ENCODE peak calls at places on chromosomes 16 and 17, in eight cellular contexts. One of them, this sample, is unnamed.
A peak's percentile ranks its signal among the peaks of the same experiment; 100 is the strongest.

GRCh38 chr17:7443499-7444485 is 1.1 kb upstream of the CHRNB1 start:
- DNase-seq in IMR-90: peak; percentile 75
- DNase-seq in HS-27A: no peak
- DNase-seq in substantia nigra: no peak
- DNase-seq in stimulated activated CD4-positive, alpha-beta T cell treated with anti-CD3 and anti-CD28 coated beads, Interleukin-4, amount 100 ng/mL, for 1 hour: no peak
- DNase-seq in Jurkat, Clone E6-1: no peak
- DNase-seq in NCI-H1105 treated with DMSO at 0.1 percent for 48 hours: no peak
- DNase-seq in NCI-H2171: no peak
- DNase-seq in this sample: no peak

GRCh38 chr17:17813055-17813724 is 23.6 kb downstream of the SREBF1 start:
- DNase-seq in IMR-90: no peak
- DNase-seq in NCI-H2171: no peak
- DNase-seq in Jurkat, Clone E6-1: no peak
- DNase-seq in HS-27A: no peak
- DNase-seq in substantia nigra: no peak
- DNase-seq in stimulated activated CD4-positive, alpha-beta T cell treated with anti-CD3 and anti-CD28 coated beads, Interleukin-4, amount 100 ng/mL, for 1 hour: no peak
- DNase-seq in NCI-H1105 treated with DMSO at 0.1 percent for 48 hours: no peak
- DNase-seq in this sample: no peak

GRCh38 chr17:3260163-3260562 is 38.0 kb downstream of the OR3A1 start:
- DNase-seq in NCI-H1105 treated with DMSO at 0.1 percent for 48 hours: no peak
- DNase-seq in Jurkat, Clone E6-1: no peak
- DNase-seq in HS-27A: no peak
- DNase-seq in NCI-H2171: no peak
- DNase-seq in IMR-90: no peak
- DNase-seq in stimulated activated CD4-positive, alpha-beta T cell treated with anti-CD3 and anti-CD28 coated beads, Interleukin-4, amount 100 ng/mL, for 1 hour: no peak
- DNase-seq in substantia nigra: no peak
- DNase-seq in this sample: no peak

GRCh38 chr17:44922136-44922535 is 6.8 kb upstream of the GFAP start:
- DNase-seq in stimulated activated CD4-positive, alpha-beta T cell treated with anti-CD3 and anti-CD28 coated beads, Interleukin-4, amount 100 ng/mL, for 1 hour: no peak
- DNase-seq in NCI-H1105 treated with DMSO at 0.1 percent for 48 hours: no peak
- DNase-seq in IMR-90: no peak
- DNase-seq in HS-27A: no peak
- DNase-seq in Jurkat, Clone E6-1: no peak
- DNase-seq in NCI-H2171: no peak
- DNase-seq in substantia nigra: no peak
- DNase-seq in this sample: no peak

GRCh38 chr17:19769946-19770652 is 22.0 kb upstream of the ALDH3A1 start:
- DNase-seq in substantia nigra: no peak
- DNase-seq in HS-27A: no peak
- DNase-seq in Jurkat, Clone E6-1: no peak
- DNase-seq in IMR-90: peak; percentile 70
- DNase-seq in NCI-H2171: no peak
- DNase-seq in NCI-H1105 treated with DMSO at 0.1 percent for 48 hours: no peak
- DNase-seq in stimulated activated CD4-positive, alpha-beta T cell treated with anti-CD3 and anti-CD28 coated beads, Interleukin-4, amount 100 ng/mL, for 1 hour: no peak
- DNase-seq in this sample: no peak

GRCh38 chr17:20267459-20267842 is 199.9 kb downstream of the LGALS9B start:
- DNase-seq in NCI-H1105 treated with DMSO at 0.1 percent for 48 hours: peak; percentile 33
- DNase-seq in Jurkat, Clone E6-1: peak; percentile 61
- DNase-seq in HS-27A: peak; percentile 17
- DNase-seq in IMR-90: no peak
- DNase-seq in stimulated activated CD4-positive, alpha-beta T cell treated with anti-CD3 and anti-CD28 coated beads, Interleukin-4, amount 100 ng/mL, for 1 hour: peak; percentile 52
- DNase-seq in NCI-H2171: no peak
- DNase-seq in substantia nigra: no peak
- DNase-seq in this sample: no peak

GRCh38 chr16:22191966-22192260 is 14.2 kb upstream of the EEF2K start:
- DNase-seq in HS-27A: no peak
- DNase-seq in IMR-90: peak; percentile 17
- DNase-seq in stimulated activated CD4-positive, alpha-beta T cell treated with anti-CD3 and anti-CD28 coated beads, Interleukin-4, amount 100 ng/mL, for 1 hour: peak; percentile 26
- DNase-seq in NCI-H2171: no peak
- DNase-seq in substantia nigra: no peak
- DNase-seq in Jurkat, Clone E6-1: no peak
- DNase-seq in NCI-H1105 treated with DMSO at 0.1 percent for 48 hours: peak; percentile 30
- DNase-seq in this sample: no peak

GRCh38 chr16:78065344-78065743 is 34.1 kb upstream of the WWOX start:
- DNase-seq in IMR-90: no peak
- DNase-seq in NCI-H1105 treated with DMSO at 0.1 percent for 48 hours: no peak
- DNase-seq in stimulated activated CD4-positive, alpha-beta T cell treated with anti-CD3 and anti-CD28 coated beads, Interleukin-4, amount 100 ng/mL, for 1 hour: no peak
- DNase-seq in Jurkat, Clone E6-1: no peak
- DNase-seq in HS-27A: no peak
- DNase-seq in NCI-H2171: no peak
- DNase-seq in substantia nigra: no peak
- DNase-seq in this sample: no peak

GRCh38 chr16:1069154-1069553 is 3.4 kb upstream of the SSTR5 start:
- DNase-seq in NCI-H1105 treated with DMSO at 0.1 percent for 48 hours: no peak
- DNase-seq in IMR-90: no peak
- DNase-seq in Jurkat, Clone E6-1: no peak
- DNase-seq in stimulated activated CD4-positive, alpha-beta T cell treated with anti-CD3 and anti-CD28 coated beads, Interleukin-4, amount 100 ng/mL, for 1 hour: no peak
- DNase-seq in HS-27A: no peak
- DNase-seq in substantia nigra: no peak
- DNase-seq in NCI-H2171: no peak
- DNase-seq in this sample: no peak

GRCh38 chr17:50198026-50198669 is 3.3 kb downstream of the COL1A1 start:
- DNase-seq in HS-27A: no peak
- DNase-seq in Jurkat, Clone E6-1: peak; percentile 46
- DNase-seq in IMR-90: peak; percentile 63
- DNase-seq in NCI-H1105 treated with DMSO at 0.1 percent for 48 hours: peak; percentile 8
- DNase-seq in NCI-H2171: no peak
- DNase-seq in substantia nigra: no peak
- DNase-seq in stimulated activated CD4-positive, alpha-beta T cell treated with anti-CD3 and anti-CD28 coated beads, Interleukin-4, amount 100 ng/mL, for 1 hour: peak; percentile 61
- DNase-seq in this sample: peak; percentile 77

GRCh38 chr16:61792194-61792904 is 243.9 kb downstream of the CDH8 start:
- DNase-seq in NCI-H1105 treated with DMSO at 0.1 percent for 48 hours: no peak
- DNase-seq in substantia nigra: no peak
- DNase-seq in NCI-H2171: no peak
- DNase-seq in stimulated activated CD4-positive, alpha-beta T cell treated with anti-CD3 and anti-CD28 coated beads, Interleukin-4, amount 100 ng/mL, for 1 hour: no peak
- DNase-seq in HS-27A: peak; percentile 97
- DNase-seq in IMR-90: no peak
- DNase-seq in Jurkat, Clone E6-1: no peak
- DNase-seq in this sample: no peak

GRCh38 chr16:4344659-4345438 is 6.3 kb downstream of the PAM16 start:
- DNase-seq in HS-27A: no peak
- DNase-seq in NCI-H2171: no peak
- DNase-seq in IMR-90: peak; percentile 10
- DNase-seq in substantia nigra: peak; percentile 18
- DNase-seq in stimulated activated CD4-positive, alpha-beta T cell treated with anti-CD3 and anti-CD28 coated beads, Interleukin-4, amount 100 ng/mL, for 1 hour: no peak
- DNase-seq in Jurkat, Clone E6-1: no peak
- DNase-seq in NCI-H1105 treated with DMSO at 0.1 percent for 48 hours: peak; percentile 67
- DNase-seq in this sample: peak; percentile 50

GRCh38 chr17:6061290-6061689 is 8.9 kb upstream of the WSCD1 start:
- DNase-seq in NCI-H2171: no peak
- DNase-seq in HS-27A: no peak
- DNase-seq in Jurkat, Clone E6-1: no peak
- DNase-seq in stimulated activated CD4-positive, alpha-beta T cell treated with anti-CD3 and anti-CD28 coated beads, Interleukin-4, amount 100 ng/mL, for 1 hour: no peak
- DNase-seq in NCI-H1105 treated with DMSO at 0.1 percent for 48 hours: no peak
- DNase-seq in substantia nigra: no peak
- DNase-seq in IMR-90: peak; percentile 4
- DNase-seq in this sample: no peak

GRCh38 chr17:57410169-57410568 is 153.8 kb downstream of the MSI2 start:
- DNase-seq in substantia nigra: no peak
- DNase-seq in NCI-H2171: no peak
- DNase-seq in Jurkat, Clone E6-1: no peak
- DNase-seq in stimulated activated CD4-positive, alpha-beta T cell treated with anti-CD3 and anti-CD28 coated beads, Interleukin-4, amount 100 ng/mL, for 1 hour: no peak
- DNase-seq in HS-27A: no peak
- DNase-seq in NCI-H1105 treated with DMSO at 0.1 percent for 48 hours: no peak
- DNase-seq in IMR-90: no peak
- DNase-seq in this sample: no peak

GRCh38 chr16:4283939-4284338 is 11.1 kb upstream of the TFAP4 start:
- DNase-seq in substantia nigra: no peak
- DNase-seq in NCI-H2171: no peak
- DNase-seq in IMR-90: peak; percentile 70
- DNase-seq in Jurkat, Clone E6-1: no peak
- DNase-seq in NCI-H1105 treated with DMSO at 0.1 percent for 48 hours: no peak
- DNase-seq in stimulated activated CD4-positive, alpha-beta T cell treated with anti-CD3 and anti-CD28 coated beads, Interleukin-4, amount 100 ng/mL, for 1 hour: no peak
- DNase-seq in HS-27A: peak; percentile 15
- DNase-seq in this sample: no peak

GRCh38 chr17:2940352-2940751 is 123.1 kb downstream of the OR1D5 start:
- DNase-seq in HS-27A: no peak
- DNase-seq in IMR-90: no peak
- DNase-seq in NCI-H2171: no peak
- DNase-seq in substantia nigra: peak; percentile 41
- DNase-seq in stimulated activated CD4-positive, alpha-beta T cell treated with anti-CD3 and anti-CD28 coated beads, Interleukin-4, amount 100 ng/mL, for 1 hour: no peak
- DNase-seq in NCI-H1105 treated with DMSO at 0.1 percent for 48 hours: no peak
- DNase-seq in Jurkat, Clone E6-1: no peak
- DNase-seq in this sample: no peak

GRCh38 chr17:45230787-45231480 is 9.2 kb downstream of the FMNL1 start:
- DNase-seq in stimulated activated CD4-positive, alpha-beta T cell treated with anti-CD3 and anti-CD28 coated beads, Interleukin-4, amount 100 ng/mL, for 1 hour: no peak
- DNase-seq in HS-27A: no peak
- DNase-seq in IMR-90: peak; percentile 33
- DNase-seq in substantia nigra: no peak
- DNase-seq in Jurkat, Clone E6-1: no peak
- DNase-seq in NCI-H1105 treated with DMSO at 0.1 percent for 48 hours: no peak
- DNase-seq in NCI-H2171: peak; percentile 53
- DNase-seq in this sample: peak; percentile 96

GRCh38 chr17:42518046-42518754 is 17.8 kb upstream of the NAGLU start:
- DNase-seq in NCI-H1105 treated with DMSO at 0.1 percent for 48 hours: no peak
- DNase-seq in NCI-H2171: no peak
- DNase-seq in HS-27A: no peak
- DNase-seq in Jurkat, Clone E6-1: no peak
- DNase-seq in IMR-90: peak; percentile 98
- DNase-seq in stimulated activated CD4-positive, alpha-beta T cell treated with anti-CD3 and anti-CD28 coated beads, Interleukin-4, amount 100 ng/mL, for 1 hour: no peak
- DNase-seq in substantia nigra: peak; percentile 20
- DNase-seq in this sample: no peak

GRCh38 chr16:88061346-88062110 is 110.3 kb downstream of the BANP start:
- DNase-seq in Jurkat, Clone E6-1: no peak
- DNase-seq in NCI-H1105 treated with DMSO at 0.1 percent for 48 hours: no peak
- DNase-seq in NCI-H2171: no peak
- DNase-seq in substantia nigra: no peak
- DNase-seq in IMR-90: no peak
- DNase-seq in stimulated activated CD4-positive, alpha-beta T cell treated with anti-CD3 and anti-CD28 coated beads, Interleukin-4, amount 100 ng/mL, for 1 hour: no peak
- DNase-seq in HS-27A: no peak
- DNase-seq in this sample: no peak

GRCh38 chr17:30332057-30332542 is 1.8 kb downstream of the TMIGD1 start:
- DNase-seq in NCI-H1105 treated with DMSO at 0.1 percent for 48 hours: no peak
- DNase-seq in Jurkat, Clone E6-1: peak; percentile 88
- DNase-seq in NCI-H2171: no peak
- DNase-seq in stimulated activated CD4-positive, alpha-beta T cell treated with anti-CD3 and anti-CD28 coated beads, Interleukin-4, amount 100 ng/mL, for 1 hour: peak; percentile 44
- DNase-seq in HS-27A: no peak
- DNase-seq in IMR-90: peak; percentile 92
- DNase-seq in substantia nigra: no peak
- DNase-seq in this sample: no peak

GRCh38 chr17:17408236-17408794 is 68.5 kb upstream of the MED9 start:
- DNase-seq in substantia nigra: no peak
- DNase-seq in NCI-H1105 treated with DMSO at 0.1 percent for 48 hours: no peak
- DNase-seq in NCI-H2171: no peak
- DNase-seq in IMR-90: peak; percentile 61
- DNase-seq in HS-27A: no peak
- DNase-seq in Jurkat, Clone E6-1: no peak
- DNase-seq in stimulated activated CD4-positive, alpha-beta T cell treated with anti-CD3 and anti-CD28 coated beads, Interleukin-4, amount 100 ng/mL, for 1 hour: no peak
- DNase-seq in this sample: no peak

GRCh38 chr16:53433930-53434435 is 288 bp upstream of the RBL2 start:
- DNase-seq in NCI-H2171: peak; percentile 67
- DNase-seq in HS-27A: no peak
- DNase-seq in substantia nigra: no peak
- DNase-seq in NCI-H1105 treated with DMSO at 0.1 percent for 48 hours: no peak
- DNase-seq in stimulated activated CD4-positive, alpha-beta T cell treated with anti-CD3 and anti-CD28 coated beads, Interleukin-4, amount 100 ng/mL, for 1 hour: no peak
- DNase-seq in Jurkat, Clone E6-1: peak; percentile 59
- DNase-seq in IMR-90: peak; percentile 75
- DNase-seq in this sample: no peak

GRCh38 chr17:27879987-27880608 is 13.1 kb downstream of the LYRM9 start:
- DNase-seq in IMR-90: peak; percentile 54
- DNase-seq in NCI-H2171: peak; percentile 53
- DNase-seq in HS-27A: no peak
- DNase-seq in substantia nigra: peak; percentile 49
- DNase-seq in stimulated activated CD4-positive, alpha-beta T cell treated with anti-CD3 and anti-CD28 coated beads, Interleukin-4, amount 100 ng/mL, for 1 hour: peak; percentile 64
- DNase-seq in NCI-H1105 treated with DMSO at 0.1 percent for 48 hours: peak; percentile 62
- DNase-seq in Jurkat, Clone E6-1: peak; percentile 48
- DNase-seq in this sample: peak; percentile 62

GRCh38 chr17:79788989-79789942 is 7.6 kb downstream of the CBX8 start:
- DNase-seq in IMR-90: no peak
- DNase-seq in NCI-H2171: no peak
- DNase-seq in substantia nigra: no peak
- DNase-seq in stimulated activated CD4-positive, alpha-beta T cell treated with anti-CD3 and anti-CD28 coated beads, Interleukin-4, amount 100 ng/mL, for 1 hour: no peak
- DNase-seq in Jurkat, Clone E6-1: no peak
- DNase-seq in HS-27A: no peak
- DNase-seq in NCI-H1105 treated with DMSO at 0.1 percent for 48 hours: no peak
- DNase-seq in this sample: no peak

GRCh38 chr17:1008008-1008761 is 11.3 kb downstream of the TIMM22 start:
- DNase-seq in IMR-90: no peak
- DNase-seq in HS-27A: no peak
- DNase-seq in substantia nigra: no peak
- DNase-seq in NCI-H2171: no peak
- DNase-seq in stimulated activated CD4-positive, alpha-beta T cell treated with anti-CD3 and anti-CD28 coated beads, Interleukin-4, amount 100 ng/mL, for 1 hour: no peak
- DNase-seq in NCI-H1105 treated with DMSO at 0.1 percent for 48 hours: no peak
- DNase-seq in Jurkat, Clone E6-1: no peak
- DNase-seq in this sample: no peak

GRCh38 chr17:17943281-17943984 is 28.8 kb downstream of the TOM1L2 start:
- DNase-seq in NCI-H2171: no peak
- DNase-seq in stimulated activated CD4-positive, alpha-beta T cell treated with anti-CD3 and anti-CD28 coated beads, Interleukin-4, amount 100 ng/mL, for 1 hour: no peak
- DNase-seq in IMR-90: no peak
- DNase-seq in substantia nigra: no peak
- DNase-seq in Jurkat, Clone E6-1: no peak
- DNase-seq in HS-27A: no peak
- DNase-seq in NCI-H1105 treated with DMSO at 0.1 percent for 48 hours: no peak
- DNase-seq in this sample: peak; percentile 20

GRCh38 chr16:51657844-51658243 is 506.8 kb upstream of the SALL1 start:
- DNase-seq in substantia nigra: no peak
- DNase-seq in stimulated activated CD4-positive, alpha-beta T cell treated with anti-CD3 and anti-CD28 coated beads, Interleukin-4, amount 100 ng/mL, for 1 hour: no peak
- DNase-seq in HS-27A: no peak
- DNase-seq in Jurkat, Clone E6-1: no peak
- DNase-seq in NCI-H1105 treated with DMSO at 0.1 percent for 48 hours: peak; percentile 85
- DNase-seq in IMR-90: no peak
- DNase-seq in NCI-H2171: no peak
- DNase-seq in this sample: no peak

GRCh38 chr17:65797809-65798208 is 236.4 kb upstream of the AXIN2 start:
- DNase-seq in substantia nigra: no peak
- DNase-seq in NCI-H2171: no peak
- DNase-seq in NCI-H1105 treated with DMSO at 0.1 percent for 48 hours: no peak
- DNase-seq in stimulated activated CD4-positive, alpha-beta T cell treated with anti-CD3 and anti-CD28 coated beads, Interleukin-4, amount 100 ng/mL, for 1 hour: peak; percentile 19
- DNase-seq in IMR-90: no peak
- DNase-seq in Jurkat, Clone E6-1: peak; percentile 33
- DNase-seq in HS-27A: no peak
- DNase-seq in this sample: peak; percentile 23

GRCh38 chr16:2497116-2497630 is 16.6 kb upstream of the ATP6V0C start:
- DNase-seq in NCI-H1105 treated with DMSO at 0.1 percent for 48 hours: no peak
- DNase-seq in HS-27A: no peak
- DNase-seq in Jurkat, Clone E6-1: no peak
- DNase-seq in stimulated activated CD4-positive, alpha-beta T cell treated with anti-CD3 and anti-CD28 coated beads, Interleukin-4, amount 100 ng/mL, for 1 hour: no peak
- DNase-seq in substantia nigra: no peak
- DNase-seq in NCI-H2171: peak; percentile 82
- DNase-seq in IMR-90: no peak
- DNase-seq in this sample: peak; percentile 91

GRCh38 chr16:8622315-8622656 is 788 bp downstream of the METTL22 start:
- DNase-seq in stimulated activated CD4-positive, alpha-beta T cell treated with anti-CD3 and anti-CD28 coated beads, Interleukin-4, amount 100 ng/mL, for 1 hour: no peak
- DNase-seq in NCI-H1105 treated with DMSO at 0.1 percent for 48 hours: no peak
- DNase-seq in NCI-H2171: no peak
- DNase-seq in Jurkat, Clone E6-1: no peak
- DNase-seq in HS-27A: no peak
- DNase-seq in IMR-90: no peak
- DNase-seq in substantia nigra: no peak
- DNase-seq in this sample: no peak

GRCh38 chr17:64128787-64129514 is 993 bp downstream of the ERN1 start:
- DNase-seq in substantia nigra: no peak
- DNase-seq in IMR-90: no peak
- DNase-seq in NCI-H2171: no peak
- DNase-seq in HS-27A: no peak
- DNase-seq in Jurkat, Clone E6-1: no peak
- DNase-seq in stimulated activated CD4-positive, alpha-beta T cell treated with anti-CD3 and anti-CD28 coated beads, Interleukin-4, amount 100 ng/mL, for 1 hour: no peak
- DNase-seq in NCI-H1105 treated with DMSO at 0.1 percent for 48 hours: no peak
- DNase-seq in this sample: no peak

GRCh38 chr17:21679256-21680146 is 12.8 kb upstream of the KCNJ18 start:
- DNase-seq in substantia nigra: no peak
- DNase-seq in IMR-90: no peak
- DNase-seq in stimulated activated CD4-positive, alpha-beta T cell treated with anti-CD3 and anti-CD28 coated beads, Interleukin-4, amount 100 ng/mL, for 1 hour: no peak
- DNase-seq in Jurkat, Clone E6-1: no peak
- DNase-seq in NCI-H2171: no peak
- DNase-seq in HS-27A: no peak
- DNase-seq in NCI-H1105 treated with DMSO at 0.1 percent for 48 hours: no peak
- DNase-seq in this sample: no peak

GRCh38 chr16:29148867-29149272 is 164.0 kb downstream of the LAT start:
- DNase-seq in substantia nigra: no peak
- DNase-seq in NCI-H2171: no peak
- DNase-seq in stimulated activated CD4-positive, alpha-beta T cell treated with anti-CD3 and anti-CD28 coated beads, Interleukin-4, amount 100 ng/mL, for 1 hour: peak; percentile 48
- DNase-seq in Jurkat, Clone E6-1: peak; percentile 76
- DNase-seq in HS-27A: no peak
- DNase-seq in NCI-H1105 treated with DMSO at 0.1 percent for 48 hours: no peak
- DNase-seq in IMR-90: no peak
- DNase-seq in this sample: no peak

GRCh38 chr16:76963614-76964315 is 227.2 kb upstream of the MON1B start:
- DNase-seq in IMR-90: no peak
- DNase-seq in stimulated activated CD4-positive, alpha-beta T cell treated with anti-CD3 and anti-CD28 coated beads, Interleukin-4, amount 100 ng/mL, for 1 hour: no peak
- DNase-seq in NCI-H2171: no peak
- DNase-seq in substantia nigra: no peak
- DNase-seq in Jurkat, Clone E6-1: no peak
- DNase-seq in HS-27A: no peak
- DNase-seq in NCI-H1105 treated with DMSO at 0.1 percent for 48 hours: no peak
- DNase-seq in this sample: no peak

This sample was measured in BE2C.